ENCODE peak calls at places on chromosome 6, in eight cellular contexts. M, O, Y, H, Q, S, P and B are unnamed samples.

GRCh38 chr6:145814501-145815350 is at the start of gene FBXO30:
- DNase-seq in M (peak), O (peak), Y (peak), H (peak), Q (peak), S (peak), P (peak), B (peak)

GRCh38 chr6:137681445-137682009 is 185.5 kb upstream of the TNFAIP3 start:
- DNase-seq in M (no peak), O (no peak), Y (no peak), H (no peak), Q (no peak), S (no peak), P (no peak), B (no peak)

GRCh38 chr6:110813813-110814487 is 1.3 kb downstream of the CDK19 start:
- DNase-seq in M (no peak), O (no peak), Y (no peak), H (no peak), Q (no peak), S (peak), P (no peak), B (no peak)

GRCh38 chr6:70673054-70673453 is 5.4 kb downstream of the SMAP1 start:
- DNase-seq in M (no peak), O (no peak), Y (no peak), H (no peak), Q (no peak), S (no peak), P (no peak), B (no peak)

GRCh38 chr6:53894086-53894485 is 99.3 kb downstream of the LRRC1 start:
- DNase-seq in M (no peak), O (no peak), Y (no peak), H (no peak), Q (no peak), S (no peak), P (peak), B (no peak)

GRCh38 chr6:67683960-67684359 is 951.1 kb upstream of the ADGRB3 start:
- DNase-seq in M (no peak), O (no peak), Y (no peak), H (no peak), Q (no peak), S (no peak), P (no peak), B (no peak)

GRCh38 chr6:55562318-55562717 is 16.7 kb downstream of the HMGCLL1 start:
- DNase-seq in M (no peak), O (no peak), Y (no peak), H (no peak), Q (no peak), S (no peak), P (no peak), B (no peak)

GRCh38 chr6:154039231-154039842 is at the start of gene OPRM1:
- DNase-seq in M (no peak), O (peak), Y (no peak), H (peak), Q (peak), S (peak), P (peak), B (no peak)

GRCh38 chr6:45462190-45463134 is 84.7 kb upstream of the SUPT3H start:
- DNase-seq in M (no peak), O (no peak), Y (no peak), H (no peak), Q (no peak), S (no peak), P (no peak), B (no peak)

GRCh38 chr6:105509506-105510331 is 106.8 kb upstream of the PREP start:
- DNase-seq in M (no peak), O (peak), Y (no peak), H (no peak), Q (no peak), S (no peak), P (no peak), B (no peak)

GRCh38 chr6:162123797-162124196 is 603.8 kb downstream of the PRKN start:
- DNase-seq in M (no peak), O (no peak), Y (no peak), H (no peak), Q (no peak), S (no peak), P (no peak), B (no peak)

GRCh38 chr6:77015350-77015749 is 447.9 kb downstream of the HTR1B start:
- DNase-seq in M (no peak), O (no peak), Y (no peak), H (no peak), Q (no peak), S (no peak), P (no peak), B (no peak)

GRCh38 chr6:91098006-91098405 is 511.1 kb upstream of the MAP3K7 start:
- DNase-seq in M (no peak), O (no peak), Y (no peak), H (no peak), Q (no peak), S (no peak), P (no peak), B (no peak)

GRCh38 chr6:12203001-12203400 is 87.2 kb upstream of the EDN1 start:
- DNase-seq in M (no peak), O (no peak), Y (no peak), H (no peak), Q (no peak), S (peak), P (no peak), B (no peak)

GRCh38 chr6:51398064-51398740 is 579.5 kb downstream of the TFAP2B start:
- DNase-seq in M (no peak), O (no peak), Y (no peak), H (no peak), Q (no peak), S (no peak), P (no peak), B (no peak)

GRCh38 chr6:160391419-160392116 is 43.4 kb downstream of the SLC22A3 start:
- DNase-seq in M (no peak), O (no peak), Y (no peak), H (no peak), Q (no peak), S (no peak), P (peak), B (no peak)

GRCh38 chr6:77626431-77626830 is 26.4 kb upstream of the MEI4 start:
- DNase-seq in M (no peak), O (no peak), Y (no peak), H (no peak), Q (no peak), S (no peak), P (no peak), B (no peak)

GRCh38 chr6:166587631-166588413 is 1.3 kb upstream of the RAMACL start:
- DNase-seq in M (no peak), O (no peak), Y (no peak), H (peak), Q (no peak), S (no peak), P (no peak), B (no peak)

GRCh38 chr6:149359439-149359838 is 40.6 kb upstream of the SUMO4 start:
- DNase-seq in M (no peak), O (no peak), Y (no peak), H (no peak), Q (no peak), S (no peak), P (no peak), B (no peak)

GRCh38 chr6:95593025-95593424 is 15.7 kb downstream of the MANEA start:
- DNase-seq in M (no peak), O (no peak), Y (no peak), H (no peak), Q (no peak), S (peak), P (no peak), B (no peak)

GRCh38 chr6:137693737-137694136 is 173.3 kb upstream of the TNFAIP3 start:
- DNase-seq in M (no peak), O (no peak), Y (no peak), H (no peak), Q (no peak), S (no peak), P (no peak), B (no peak)

GRCh38 chr6:2921520-2922115 is 18.5 kb upstream of the SERPINB9 start:
- DNase-seq in M (no peak), O (no peak), Y (no peak), H (no peak), Q (no peak), S (no peak), P (no peak), B (no peak)

GRCh38 chr6:163094881-163095280 is 319.6 kb upstream of the QKI start:
- DNase-seq in M (no peak), O (no peak), Y (no peak), H (no peak), Q (no peak), S (no peak), P (no peak), B (no peak)

GRCh38 chr6:146339716-146340115 is 203.9 kb upstream of the RAB32 start:
- DNase-seq in M (no peak), O (no peak), Y (no peak), H (no peak), Q (no peak), S (no peak), P (no peak), B (no peak)

GRCh38 chr6:110884321-110884720 is 9.7 kb downstream of the AMD1 start:
- DNase-seq in M (no peak), O (no peak), Y (no peak), H (no peak), Q (no peak), S (no peak), P (no peak), B (no peak)

GRCh38 chr6:12115492-12115891 is 103.4 kb downstream of the HIVEP1 start:
- DNase-seq in M (no peak), O (no peak), Y (no peak), H (no peak), Q (no peak), S (no peak), P (no peak), B (no peak)

GRCh38 chr6:110432285-110432899 is 17.0 kb upstream of the DDO start:
- DNase-seq in M (no peak), O (no peak), Y (no peak), H (no peak), Q (no peak), S (no peak), P (no peak), B (no peak)

GRCh38 chr6:43088654-43089056 is 12.5 kb downstream of the PTK7 start:
- DNase-seq in M (no peak), O (no peak), Y (no peak), H (no peak), Q (no peak), S (no peak), P (no peak), B (no peak)

GRCh38 chr6:135910943-135911618 is 59.6 kb downstream of the PDE7B start:
- DNase-seq in M (no peak), O (no peak), Y (no peak), H (no peak), Q (no peak), S (no peak), P (no peak), B (no peak)

GRCh38 chr6:13012271-13012670 is 295.7 kb downstream of the PHACTR1 start:
- DNase-seq in M (no peak), O (no peak), Y (no peak), H (no peak), Q (no peak), S (peak), P (no peak), B (no peak)

GRCh38 chr6:152532556-152533422 is 104.4 kb downstream of the SYNE1 start:
- DNase-seq in M (no peak), O (no peak), Y (no peak), H (no peak), Q (no peak), S (no peak), P (no peak), B (no peak)

GRCh38 chr6:130503146-130503545 is 137.3 kb downstream of the TMEM200A start:
- DNase-seq in M (no peak), O (no peak), Y (no peak), H (no peak), Q (no peak), S (no peak), P (no peak), B (no peak)

GRCh38 chr6:125747589-125748533 is 1.6 kb upstream of the HEY2 start:
- DNase-seq in M (no peak), O (peak), Y (peak), H (no peak), Q (peak), S (peak), P (peak), B (no peak)

GRCh38 chr6:101195581-101195980 is 197.9 kb upstream of the GRIK2 start:
- DNase-seq in M (no peak), O (no peak), Y (no peak), H (no peak), Q (no peak), S (no peak), P (no peak), B (no peak)

GRCh38 chr6:33993091-33993490 is 152.8 kb downstream of the GRM4 start:
- DNase-seq in M (peak), O (no peak), Y (no peak), H (no peak), Q (no peak), S (no peak), P (no peak), B (no peak)

GRCh38 chr6:7236312-7237209 is 76.4 kb downstream of the SSR1 start:
- DNase-seq in M (peak), O (no peak), Y (no peak), H (no peak), Q (peak), S (peak), P (no peak), B (no peak)

GRCh38 chr6:12886961-12887775 is 170.6 kb downstream of the PHACTR1 start:
- DNase-seq in M (no peak), O (no peak), Y (no peak), H (no peak), Q (no peak), S (no peak), P (no peak), B (no peak)

GRCh38 chr6:6847591-6847990 is 259.1 kb downstream of the LY86 start:
- DNase-seq in M (no peak), O (no peak), Y (no peak), H (no peak), Q (no peak), S (no peak), P (no peak), B (no peak)

GRCh38 chr6:116392158-116393032 is 21.6 kb downstream of the DSE start:
- DNase-seq in M (no peak), O (no peak), Y (no peak), H (no peak), Q (no peak), S (no peak), P (no peak), B (no peak)

DNA sequence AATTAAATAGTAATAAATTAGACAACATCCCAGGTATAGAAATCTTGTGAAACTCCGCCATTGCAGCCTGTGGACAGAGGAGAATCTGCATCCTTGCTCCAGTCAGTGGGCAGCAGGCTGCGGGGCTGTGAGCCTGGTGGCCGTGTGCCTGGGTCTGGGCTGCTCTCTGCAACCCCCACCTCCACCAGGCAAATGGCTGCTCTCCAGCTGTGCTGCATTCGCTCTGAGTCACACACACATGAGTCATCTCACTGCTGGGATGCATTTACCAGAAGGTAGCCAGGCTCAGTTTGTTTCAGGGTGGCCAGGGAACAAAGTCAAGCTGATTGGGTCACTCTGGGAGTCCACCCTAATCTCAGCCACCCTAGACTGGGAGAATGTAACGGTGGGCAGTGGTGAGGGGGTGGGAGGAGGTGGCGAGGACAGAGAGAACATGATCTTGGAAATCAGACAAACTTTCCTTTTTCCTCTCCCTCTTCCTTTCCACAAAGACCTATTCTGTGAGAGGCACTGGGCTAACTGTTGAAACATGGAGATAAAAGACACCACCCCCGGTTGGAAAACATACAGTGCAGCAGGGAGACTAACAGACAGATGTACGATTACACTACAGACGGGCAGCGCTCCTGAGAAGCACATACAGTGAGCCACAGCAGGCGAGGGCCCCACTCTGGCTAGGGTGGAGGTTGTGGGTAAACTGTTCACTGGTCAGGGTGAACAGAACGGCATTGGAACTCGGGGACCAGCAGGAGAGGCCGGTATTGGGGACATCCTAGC is 59.2 kb downstream of the TRAM2 start:
- DNase-seq in M (peak), O (peak), Y (peak), H (peak), Q (peak), S (peak), P (peak), B (no peak)
- TF ChIP-seq POLR2A in M (no peak), O (peak), Y (no peak), H (no peak), Q (peak), S (peak), P (peak), B (peak)

GRCh38 chr6:15952231-15953151 is 176.4 kb upstream of the MYLIP start:
- DNase-seq in M (no peak), O (no peak), Y (no peak), H (no peak), Q (no peak), S (no peak), P (no peak), B (no peak)
- TF ChIP-seq POLR2A in M (no peak), O (no peak), Y (no peak), H (no peak), Q (no peak), S (no peak), P (no peak), B (no peak)

GRCh38 chr6:157764346-157765068 is 58.5 kb upstream of the SNX9 start:
- DNase-seq in M (peak), O (peak), Y (peak), H (no peak), Q (peak), S (peak), P (peak), B (peak)
- TF ChIP-seq POLR2A in M (no peak), O (no peak), Y (no peak), H (no peak), Q (no peak), S (no peak), P (no peak), B (peak)

GRCh38 chr6:4583026-4583425 is 193.2 kb upstream of the CDYL start:
- DNase-seq in M (no peak), O (no peak), Y (no peak), H (no peak), Q (no peak), S (no peak), P (no peak), B (no peak)
- TF ChIP-seq POLR2A in M (no peak), O (no peak), Y (no peak), H (no peak), Q (no peak), S (no peak), P (no peak), B (no peak)

GRCh38 chr6:28220164-28221133 is 4.6 kb upstream of the ZSCAN9 start:
- DNase-seq in M (no peak), O (no peak), Y (no peak), H (no peak), Q (no peak), S (no peak), P (no peak), B (no peak)
- TF ChIP-seq POLR2A in M (no peak), O (no peak), Y (no peak), H (no peak), Q (peak), S (no peak), P (no peak), B (no peak)